ENCODE peak calls at places on chromosomes 2 and 18, in seven cellular contexts. One of them, this sample, is unnamed.

GRCh38 chr2:66929632-66930385 is 467.3 kb upstream of the ETAA1 start:
- DNase-seq in natural killer cell: no peak
- DNase-seq in fibroblast of mammary gland: peak
- DNase-seq in fibroblast of pulmonary artery: peak
- DNase-seq in Calu3: peak
- DNase-seq in spleen: peak
- DNase-seq in neural progenitor cell: no peak
- DNase-seq in this sample: no peak

GRCh38 chr2:30096451-30096850 is 50.4 kb upstream of the YPEL5 start:
- DNase-seq in neural progenitor cell: no peak
- DNase-seq in spleen: no peak
- DNase-seq in Calu3: no peak
- DNase-seq in natural killer cell: no peak
- DNase-seq in fibroblast of pulmonary artery: no peak
- DNase-seq in fibroblast of mammary gland: no peak
- DNase-seq in this sample: no peak

GRCh38 chr18:51561821-51562220 is 364.3 kb upstream of the MEX3C start:
- DNase-seq in spleen: no peak
- DNase-seq in Calu3: no peak
- DNase-seq in neural progenitor cell: no peak
- DNase-seq in natural killer cell: no peak
- DNase-seq in fibroblast of mammary gland: no peak
- DNase-seq in fibroblast of pulmonary artery: peak
- DNase-seq in this sample: no peak

GRCh38 chr2:129748653-129749052 is 230.8 kb upstream of the RAB6C start:
- DNase-seq in neural progenitor cell: peak
- DNase-seq in Calu3: no peak
- DNase-seq in fibroblast of pulmonary artery: no peak
- DNase-seq in fibroblast of mammary gland: no peak
- DNase-seq in natural killer cell: no peak
- DNase-seq in spleen: peak
- DNase-seq in this sample: no peak

GRCh38 chr2:45946023-45946422 is 294.5 kb downstream of the PRKCE start:
- DNase-seq in neural progenitor cell: no peak
- DNase-seq in Calu3: peak
- DNase-seq in natural killer cell: no peak
- DNase-seq in fibroblast of pulmonary artery: peak
- DNase-seq in fibroblast of mammary gland: peak
- DNase-seq in spleen: no peak
- DNase-seq in this sample: no peak

GRCh38 chr2:107001551-107001950 is 115.6 kb upstream of the ST6GAL2 start:
- DNase-seq in natural killer cell: no peak
- DNase-seq in fibroblast of pulmonary artery: no peak
- DNase-seq in neural progenitor cell: no peak
- DNase-seq in Calu3: no peak
- DNase-seq in fibroblast of mammary gland: no peak
- DNase-seq in spleen: no peak
- DNase-seq in this sample: no peak

GRCh38 chr18:32879497-32879896 is 106.7 kb upstream of the KLHL14 start:
- DNase-seq in spleen: no peak
- DNase-seq in neural progenitor cell: peak
- DNase-seq in fibroblast of mammary gland: no peak
- DNase-seq in natural killer cell: no peak
- DNase-seq in fibroblast of pulmonary artery: no peak
- DNase-seq in Calu3: no peak
- DNase-seq in this sample: no peak

GRCh38 chr2:70328921-70329561 is 27.2 kb upstream of the FAM136A start:
- DNase-seq in spleen: no peak
- DNase-seq in fibroblast of pulmonary artery: no peak
- DNase-seq in fibroblast of mammary gland: no peak
- DNase-seq in neural progenitor cell: no peak
- DNase-seq in Calu3: peak
- DNase-seq in natural killer cell: no peak
- DNase-seq in this sample: no peak

GRCh38 chr2:33518929-33519328 is 42.5 kb downstream of the RASGRP3 start:
- DNase-seq in Calu3: no peak
- DNase-seq in neural progenitor cell: no peak
- DNase-seq in natural killer cell: no peak
- DNase-seq in fibroblast of mammary gland: peak
- DNase-seq in fibroblast of pulmonary artery: peak
- DNase-seq in spleen: no peak
- DNase-seq in this sample: no peak

GRCh38 chr2:188678921-188679320 is 295.3 kb upstream of the COL3A1 start:
- DNase-seq in Calu3: no peak
- DNase-seq in spleen: no peak
- DNase-seq in natural killer cell: no peak
- DNase-seq in fibroblast of pulmonary artery: peak
- DNase-seq in fibroblast of mammary gland: peak
- DNase-seq in neural progenitor cell: no peak
- DNase-seq in this sample: no peak

GRCh38 chr2:230816735-230817134 is 48.0 kb upstream of the ITM2C start:
- DNase-seq in fibroblast of pulmonary artery: no peak
- DNase-seq in spleen: no peak
- DNase-seq in natural killer cell: no peak
- DNase-seq in fibroblast of mammary gland: no peak
- DNase-seq in neural progenitor cell: no peak
- DNase-seq in Calu3: no peak
- DNase-seq in this sample: no peak

GRCh38 chr2:130836501-130837174 is at the start of gene ARHGEF4:
- DNase-seq in natural killer cell: no peak
- DNase-seq in spleen: peak
- DNase-seq in Calu3: peak
- DNase-seq in fibroblast of mammary gland: no peak
- DNase-seq in neural progenitor cell: peak
- DNase-seq in fibroblast of pulmonary artery: peak
- DNase-seq in this sample: peak

GRCh38 chr2:33620-34019 is 12.7 kb downstream of the FAM110C start:
- DNase-seq in Calu3: peak
- DNase-seq in neural progenitor cell: no peak
- DNase-seq in spleen: no peak
- DNase-seq in fibroblast of mammary gland: no peak
- DNase-seq in fibroblast of pulmonary artery: no peak
- DNase-seq in natural killer cell: no peak
- DNase-seq in this sample: peak

GRCh38 chr18:27685807-27686412 is 491.0 kb downstream of the CDH2 start:
- DNase-seq in Calu3: peak
- DNase-seq in fibroblast of pulmonary artery: peak
- DNase-seq in spleen: no peak
- DNase-seq in natural killer cell: no peak
- DNase-seq in fibroblast of mammary gland: peak
- DNase-seq in neural progenitor cell: peak
- DNase-seq in this sample: peak

GRCh38 chr2:7007846-7008741 is 90.9 kb downstream of the RNF144A start:
- DNase-seq in fibroblast of mammary gland: peak
- DNase-seq in Calu3: no peak
- DNase-seq in natural killer cell: no peak
- DNase-seq in fibroblast of pulmonary artery: peak
- DNase-seq in spleen: peak
- DNase-seq in neural progenitor cell: no peak
- DNase-seq in this sample: no peak

GRCh38 chr2:96762529-96763253 is 2.0 kb downstream of the CNNM4 start:
- DNase-seq in neural progenitor cell: peak
- DNase-seq in spleen: no peak
- DNase-seq in fibroblast of pulmonary artery: no peak
- DNase-seq in fibroblast of mammary gland: no peak
- DNase-seq in natural killer cell: no peak
- DNase-seq in Calu3: no peak
- DNase-seq in this sample: peak

GRCh38 chr2:121900391-121900790 is 144.9 kb downstream of the TSN start:
- DNase-seq in spleen: no peak
- DNase-seq in fibroblast of mammary gland: no peak
- DNase-seq in natural killer cell: no peak
- DNase-seq in Calu3: no peak
- DNase-seq in fibroblast of pulmonary artery: no peak
- DNase-seq in neural progenitor cell: no peak
- DNase-seq in this sample: no peak

GRCh38 chr2:120701096-120701860 is 34.4 kb upstream of the GLI2 start:
- DNase-seq in fibroblast of mammary gland: no peak
- DNase-seq in spleen: peak
- DNase-seq in fibroblast of pulmonary artery: no peak
- DNase-seq in Calu3: no peak
- DNase-seq in neural progenitor cell: no peak
- DNase-seq in natural killer cell: no peak
- DNase-seq in this sample: no peak

GRCh38 chr18:46243673-46244072 is 139.5 kb downstream of the HAUS1 start:
- DNase-seq in natural killer cell: no peak
- DNase-seq in spleen: no peak
- DNase-seq in fibroblast of pulmonary artery: no peak
- DNase-seq in Calu3: no peak
- DNase-seq in fibroblast of mammary gland: no peak
- DNase-seq in neural progenitor cell: no peak
- DNase-seq in this sample: no peak

GRCh38 chr18:68262697-68263293 is 452.1 kb downstream of the TMX3 start:
- DNase-seq in spleen: no peak
- DNase-seq in fibroblast of pulmonary artery: peak
- DNase-seq in fibroblast of mammary gland: peak
- DNase-seq in neural progenitor cell: no peak
- DNase-seq in Calu3: no peak
- DNase-seq in natural killer cell: no peak
- DNase-seq in this sample: no peak

GRCh38 chr18:3410273-3410672 is 39.7 kb upstream of the TGIF1 start:
- DNase-seq in neural progenitor cell: no peak
- DNase-seq in Calu3: no peak
- DNase-seq in fibroblast of mammary gland: no peak
- DNase-seq in spleen: no peak
- DNase-seq in natural killer cell: no peak
- DNase-seq in fibroblast of pulmonary artery: no peak
- DNase-seq in this sample: no peak

GRCh38 chr2:187453078-187453641 is 5.1 kb upstream of the CALCRL start:
- DNase-seq in Calu3: no peak
- DNase-seq in neural progenitor cell: peak
- DNase-seq in natural killer cell: no peak
- DNase-seq in fibroblast of pulmonary artery: peak
- DNase-seq in spleen: no peak
- DNase-seq in fibroblast of mammary gland: peak
- DNase-seq in this sample: no peak

GRCh38 chr2:52117299-52117698 is 1085.4 kb upstream of the NRXN1 start:
- DNase-seq in neural progenitor cell: no peak
- DNase-seq in natural killer cell: no peak
- DNase-seq in fibroblast of pulmonary artery: peak
- DNase-seq in Calu3: no peak
- DNase-seq in fibroblast of mammary gland: peak
- DNase-seq in spleen: no peak
- DNase-seq in this sample: no peak

DNA sequence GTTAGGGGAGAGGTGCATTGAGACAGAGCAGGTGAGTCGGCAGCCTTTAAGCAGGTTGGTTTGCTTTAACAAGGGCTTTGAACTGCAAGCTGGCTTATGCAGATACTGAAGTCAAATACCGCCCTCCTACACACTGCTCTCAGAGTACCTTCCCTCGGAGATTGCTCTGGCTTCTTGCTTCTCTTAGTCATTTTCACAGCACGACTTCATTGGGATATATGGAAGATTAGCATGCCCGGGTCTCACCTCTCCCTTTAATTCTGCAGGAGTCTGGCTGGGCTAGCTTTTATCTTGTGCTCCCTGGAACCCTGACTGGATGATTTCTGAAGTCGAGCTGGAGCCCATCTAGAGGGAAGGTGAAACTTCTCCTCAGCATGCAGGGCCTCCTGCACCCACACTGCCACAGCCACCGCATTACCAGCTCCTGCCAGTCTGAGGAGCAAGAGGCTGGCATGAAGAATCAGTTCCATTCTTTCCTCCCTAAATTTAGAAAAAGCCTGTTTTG is 395.5 kb upstream of the HNRNPA3 start:
- DNase-seq in fibroblast of pulmonary artery: no peak
- DNase-seq in natural killer cell: no peak
- DNase-seq in neural progenitor cell: peak
- DNase-seq in fibroblast of mammary gland: peak
- DNase-seq in Calu3: peak
- DNase-seq in spleen: no peak
- DNase-seq in this sample: peak
- TF ChIP-seq CTCF in fibroblast of pulmonary artery: no peak
- TF ChIP-seq CTCF in natural killer cell: no peak
- TF ChIP-seq CTCF in neural progenitor cell: no peak
- TF ChIP-seq CTCF in fibroblast of mammary gland: peak
- TF ChIP-seq CTCF in Calu3: peak
- TF ChIP-seq CTCF in spleen: no peak
- TF ChIP-seq CTCF in this sample: peak

GRCh38 chr2:197349699-197350098 is 39.1 kb upstream of the ANKRD44 start:
- DNase-seq in spleen: no peak
- DNase-seq in fibroblast of pulmonary artery: no peak
- DNase-seq in Calu3: no peak
- DNase-seq in fibroblast of mammary gland: no peak
- DNase-seq in natural killer cell: no peak
- DNase-seq in neural progenitor cell: no peak
- DNase-seq in this sample: no peak
- TF ChIP-seq CTCF in spleen: no peak
- TF ChIP-seq CTCF in fibroblast of pulmonary artery: no peak
- TF ChIP-seq CTCF in Calu3: no peak
- TF ChIP-seq CTCF in fibroblast of mammary gland: no peak
- TF ChIP-seq CTCF in natural killer cell: no peak
- TF ChIP-seq CTCF in neural progenitor cell: no peak
- TF ChIP-seq CTCF in this sample: no peak

GRCh38 chr2:65430515-65431416 is 1.6 kb downstream of the SPRED2 start:
- DNase-seq in spleen: peak
- DNase-seq in fibroblast of mammary gland: peak
- DNase-seq in neural progenitor cell: peak
- DNase-seq in Calu3: peak
- DNase-seq in fibroblast of pulmonary artery: peak
- DNase-seq in natural killer cell: peak
- DNase-seq in this sample: peak
- TF ChIP-seq CTCF in spleen: no peak
- TF ChIP-seq CTCF in fibroblast of mammary gland: no peak
- TF ChIP-seq CTCF in neural progenitor cell: no peak
- TF ChIP-seq CTCF in Calu3: no peak
- TF ChIP-seq CTCF in fibroblast of pulmonary artery: no peak
- TF ChIP-seq CTCF in natural killer cell: no peak
- TF ChIP-seq CTCF in this sample: no peak

DNA sequence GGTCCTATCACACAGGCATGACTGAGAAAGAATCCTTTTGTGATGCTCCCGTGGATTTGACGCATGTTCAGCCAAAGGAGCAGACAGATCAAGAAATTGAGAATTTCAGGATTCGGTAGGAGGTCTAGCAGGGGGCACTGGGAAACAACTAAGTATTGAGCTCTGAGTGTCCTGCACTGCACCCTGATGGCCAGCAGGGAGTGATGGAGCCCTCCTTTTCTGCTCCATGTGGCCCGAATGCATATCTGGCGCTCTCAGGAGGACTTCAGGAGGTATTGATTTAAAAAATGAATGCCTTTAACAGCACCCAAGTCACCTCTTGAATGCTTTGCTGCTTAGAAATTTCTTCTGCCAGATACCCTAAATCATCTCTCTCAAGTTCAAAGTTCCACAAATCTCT is 58.0 kb downstream of the ZNF519 start:
- DNase-seq in fibroblast of mammary gland: no peak
- DNase-seq in fibroblast of pulmonary artery: no peak
- DNase-seq in spleen: no peak
- DNase-seq in natural killer cell: no peak
- DNase-seq in neural progenitor cell: peak
- DNase-seq in Calu3: no peak
- DNase-seq in this sample: peak
- TF ChIP-seq CTCF in fibroblast of mammary gland: no peak
- TF ChIP-seq CTCF in fibroblast of pulmonary artery: no peak
- TF ChIP-seq CTCF in spleen: no peak
- TF ChIP-seq CTCF in natural killer cell: no peak
- TF ChIP-seq CTCF in neural progenitor cell: peak
- TF ChIP-seq CTCF in Calu3: peak
- TF ChIP-seq CTCF in this sample: no peak

This sample was measured in activated CD8-positive, alpha-beta T cell treated with anti-CD3 and anti-CD28 coated beads for 36 hours.